ENCODE peak calls at places on chromosomes 13 and 19, in nine cellular contexts. L is tibial artery, P is HCT116, M is GM12865, T is lower lobe of right lung, D is AG04449, N is adrenal gland, F is kidney epithelial cell, H is PC-9. R is an unnamed sample.

GRCh38 chr13:93769126-93769525 is 542.5 kb downstream of the GPC6 start:
- DNase-seq in H (no peak), L (no peak), D (no peak), F (no peak), N (no peak), T (no peak), M (no peak), P (no peak), R (no peak)

GRCh38 chr13:74250738-74251190 is 116.6 kb upstream of the KLF12 start:
- DNase-seq in L (no peak), F (no peak), T (no peak), D (peak; percentile 50), M (no peak), H (no peak), P (no peak), N (no peak), R (peak; percentile 89)

GRCh38 chr13:76019421-76020044 is 383.4 kb downstream of the LMO7 start:
- DNase-seq in P (peak; percentile 28), H (no peak), L (no peak), N (no peak), F (no peak), M (peak; percentile 9), T (peak; percentile 39), D (no peak), R (no peak)

GRCh38 chr13:31538067-31539042 is 201.0 kb upstream of the RXFP2 start:
- DNase-seq in P (peak; percentile 8), D (no peak), N (no peak), H (peak; percentile 4), L (peak; percentile 23), M (no peak), F (no peak), T (no peak), R (peak; percentile 48)

GRCh38 chr13:110853235-110853721 is 61.6 kb downstream of the ANKRD10 start:
- DNase-seq in H (no peak), P (no peak), T (no peak), D (no peak), L (no peak), M (no peak), F (no peak), N (no peak), R (no peak)

GRCh38 chr13:31962661-31963345 is 68.8 kb upstream of the FRY start:
- DNase-seq in L (no peak), N (no peak), P (no peak), D (no peak), M (no peak), T (no peak), F (no peak), H (no peak), R (peak; percentile 18)

GRCh38 chr13:65613004-65613403 is 1617.1 kb downstream of the PCDH9 start:
- DNase-seq in T (no peak), H (no peak), L (no peak), F (no peak), N (no peak), M (no peak), P (peak; percentile 8), D (no peak), R (no peak)

GRCh38 chr19:45467456-45468158 is at the start of gene FOSB:
- DNase-seq in H (peak; percentile 93), N (peak; percentile 94), D (no peak), T (peak; percentile 97), L (peak; percentile 96), M (peak; percentile 96), F (no peak), P (peak; percentile 91), R (peak; percentile 97)

GRCh38 chr13:20495087-20496023 is 30.3 kb downstream of the CRYL1 start:
- DNase-seq in F (no peak), P (peak; percentile 50), T (no peak), M (peak; percentile 79), D (peak; percentile 24), L (peak; percentile 78), H (peak; percentile 41), N (peak; percentile 50), R (peak; percentile 84)

GRCh38 chr13:113864303-113864890 is 521 bp upstream of the GAS6 start:
- DNase-seq in H (no peak), P (no peak), F (no peak), N (no peak), T (no peak), L (no peak), M (no peak), D (no peak), R (peak; percentile 47)

GRCh38 chr13:73520566-73521290 is 461.9 kb downstream of the KLF5 start:
- DNase-seq in H (no peak), T (no peak), F (no peak), N (no peak), M (no peak), L (no peak), D (no peak), P (no peak), R (no peak)

GRCh38 chr13:40983725-40984669 is 35.1 kb downstream of the ELF1 start:
- DNase-seq in T (no peak), P (no peak), H (no peak), M (no peak), L (no peak), D (no peak), N (no peak), F (no peak), R (no peak)

GRCh38 chr13:33194820-33195692 is 90.5 kb downstream of the STARD13 start:
- DNase-seq in N (no peak), P (no peak), T (no peak), F (peak; percentile 80), D (peak; percentile 93), L (no peak), M (peak; percentile 98), H (no peak), R (peak; percentile 80)

GRCh38 chr13:112068531-112069062 is 1.6 kb downstream of the SOX1 start:
- DNase-seq in M (no peak), H (no peak), F (no peak), D (no peak), N (no peak), P (no peak), T (no peak), L (no peak), R (no peak)

GRCh38 chr13:75612354-75612753 is 23.8 kb upstream of the LMO7 start:
- DNase-seq in N (no peak), D (no peak), T (no peak), H (no peak), F (no peak), M (no peak), L (no peak), P (no peak), R (peak; percentile 9)

GRCh38 chr19:12779162-12779993 is 4.0 kb upstream of the HOOK2 start:
- DNase-seq in F (no peak), M (peak; percentile 64), D (no peak), L (no peak), T (no peak), H (peak; percentile 25), N (peak; percentile 60), P (no peak), R (peak; percentile 85)

GRCh38 chr13:43961909-43962308 is 82.2 kb downstream of the LACC1 start:
- DNase-seq in M (no peak), L (no peak), T (no peak), P (no peak), D (no peak), N (no peak), H (no peak), F (no peak), R (no peak)

GRCh38 chr13:43964698-43965097 is 85.0 kb downstream of the LACC1 start:
- DNase-seq in N (no peak), L (no peak), D (no peak), H (no peak), T (no peak), F (no peak), M (no peak), P (no peak), R (no peak)

GRCh38 chr13:43963726-43964125 is 84.0 kb downstream of the LACC1 start:
- DNase-seq in L (no peak), P (peak; percentile 8), D (no peak), F (no peak), M (peak; percentile 19), T (no peak), H (no peak), N (no peak), R (no peak)

GRCh38 chr13:43965446-43965845 is 85.7 kb downstream of the LACC1 start:
- DNase-seq in H (no peak), F (no peak), L (no peak), P (no peak), N (no peak), D (no peak), T (no peak), M (no peak), R (no peak)
- H3K4me3 ChIP-seq in H (no peak overlapping the region), F (no peak overlapping the region), L (no peak overlapping the region), P (no peak overlapping the region), N (no peak overlapping the region), D (no peak overlapping the region), T (no peak overlapping the region), M (no peak overlapping the region), R (no peak overlapping the region)

GRCh38 chr13:99600318-99600717 is 99.0 kb downstream of the TM9SF2 start:
- DNase-seq in T (no peak), N (no peak), D (no peak), M (no peak), L (no peak), H (no peak), P (no peak), F (no peak), R (no peak)
- TF ChIP-seq CTCF in T (no peak), N (no peak), D (no peak), M (peak; percentile 8), L (no peak), H (no peak), P (peak; percentile 39), F (no peak), R (no peak)

GRCh38 chr19:42850981-42851717 is 28.4 kb downstream of the PSG1 start:
- DNase-seq in M (no peak), L (peak; percentile 84), N (peak; percentile 67), F (peak; percentile 96), H (peak; percentile 70), T (no peak), D (peak; percentile 95), P (peak; percentile 18), R (peak; percentile 97)
- H3K4me3 ChIP-seq in M (no peak overlapping the region), L (no peak overlapping the region), N (no peak overlapping the region), F (no peak overlapping the region), H (no peak overlapping the region), T (no peak overlapping the region), D (no peak overlapping the region), P (no peak overlapping the region), R (no peak overlapping the region)

GRCh38 chr19:7197169-7197759 is 97.0 kb downstream of the INSR start:
- DNase-seq in H (peak; percentile 63), N (peak; percentile 97), M (peak; percentile 94), D (peak; percentile 80), P (peak; percentile 86), L (peak; percentile 98), T (peak; percentile 95), F (peak; percentile 79), R (peak; percentile 96)

GRCh38 chr19:7199613-7200533 is 94.3 kb downstream of the INSR start:
- DNase-seq in P (peak; percentile 50), N (no peak), L (no peak), D (no peak), M (no peak), H (peak; percentile 4), F (no peak), T (no peak), R (peak; percentile 24)

GRCh38 chr19:7200739-7201138 is 93.5 kb downstream of the INSR start:
- DNase-seq in H (no peak), D (no peak), P (no peak), L (no peak), M (peak; percentile 42), F (no peak), N (no peak), T (no peak), R (no peak)

GRCh38 chr19:7196721-7197168 is 97.5 kb downstream of the INSR start:
- DNase-seq in P (no peak), H (no peak), F (no peak), D (no peak), M (no peak), L (peak; percentile 75), N (peak; percentile 87), T (no peak), R (no peak)

GRCh38 chr19:7197760-7198696 is 96.2 kb downstream of the INSR start:
- DNase-seq in L (peak; percentile 93), P (peak; percentile 84), D (peak; percentile 75), N (peak; percentile 92), H (peak; percentile 86), F (peak; percentile 62), T (peak; percentile 95), M (peak; percentile 97), R (peak; percentile 96)
- TF ChIP-seq CTCF in L (peak; percentile 24), P (no peak), D (no peak), N (no peak), H (no peak), F (no peak), T (peak; percentile 39), M (peak; percentile 32), R (no peak)

R was measured in foreskin fibroblast.